ENCODE peak calls at places on chromosomes 13 and 19, in eight cellular contexts. B, N, Z, W, M, Y, P and Q are unnamed samples.

GRCh38 chr19:18373892-18374629 is 11.9 kb upstream of the GDF15 start:
- DNase-seq in B (peak), N (peak), Z (peak), W (peak), M (peak), Y (no peak), P (peak), Q (peak)

GRCh38 chr19:18112989-18113478 is 15.5 kb downstream of the MAST3 start:
- DNase-seq in B (peak), N (peak), Z (no peak), W (peak), M (peak), Y (no peak), P (peak), Q (no peak)

GRCh38 chr13:49975826-49976225 is 21.0 kb upstream of the TRIM13 start:
- DNase-seq in B (no peak), N (no peak), Z (no peak), W (no peak), M (no peak), Y (no peak), P (no peak), Q (no peak)

GRCh38 chr19:406121-406711 is 2.7 kb downstream of the C2CD4C start:
- DNase-seq in B (no peak), N (no peak), Z (no peak), W (no peak), M (no peak), Y (no peak), P (no peak), Q (no peak)

GRCh38 chr19:37999309-38000213 is 92.6 kb downstream of the SIPA1L3 start:
- DNase-seq in B (no peak), N (peak), Z (no peak), W (no peak), M (no peak), Y (peak), P (no peak), Q (no peak)

GRCh38 chr13:110422913-110423688 is 116.0 kb downstream of the COL4A2 start:
- DNase-seq in B (no peak), N (no peak), Z (no peak), W (no peak), M (no peak), Y (no peak), P (no peak), Q (no peak)

GRCh38 chr13:111460548-111461444 is 140.4 kb downstream of the TEX29 start:
- DNase-seq in B (peak), N (peak), Z (no peak), W (peak), M (no peak), Y (no peak), P (peak), Q (no peak)

GRCh38 chr19:37988758-37989635 is 82.0 kb downstream of the SIPA1L3 start:
- DNase-seq in B (no peak), N (no peak), Z (no peak), W (peak), M (no peak), Y (no peak), P (no peak), Q (no peak)

GRCh38 chr13:49336655-49337054 is 88.9 kb downstream of the CDADC1 start:
- DNase-seq in B (no peak), N (no peak), Z (no peak), W (no peak), M (no peak), Y (no peak), P (peak), Q (no peak)

GRCh38 chr13:79722885-79723445 is 242.0 kb downstream of the NDFIP2 start:
- DNase-seq in B (no peak), N (no peak), Z (no peak), W (no peak), M (no peak), Y (no peak), P (no peak), Q (no peak)

GRCh38 chr13:21825801-21826200 is 154.9 kb downstream of the FGF9 start:
- DNase-seq in B (no peak), N (no peak), Z (no peak), W (no peak), M (no peak), Y (no peak), P (no peak), Q (no peak)

GRCh38 chr13:32309812-32310706 is 5.1 kb downstream of the ZAR1L start:
- DNase-seq in B (peak), N (peak), Z (no peak), W (peak), M (peak), Y (peak), P (peak), Q (peak)

GRCh38 chr13:80337011-80337688 is 3.8 kb downstream of the SPRY2 start:
- DNase-seq in B (peak), N (no peak), Z (no peak), W (no peak), M (no peak), Y (no peak), P (no peak), Q (no peak)

GRCh38 chr19:29092712-29093552 is 120.0 kb downstream of the UQCRFS1 start:
- DNase-seq in B (no peak), N (no peak), Z (no peak), W (no peak), M (peak), Y (no peak), P (no peak), Q (no peak)

GRCh38 chr19:35088514-35088913 is 27.1 kb upstream of the FXYD3 start:
- DNase-seq in B (no peak), N (no peak), Z (no peak), W (no peak), M (no peak), Y (no peak), P (no peak), Q (no peak)

GRCh38 chr13:61414686-61415664 is 674 bp downstream of the PCDH20 start:
- DNase-seq in B (peak), N (no peak), Z (no peak), W (peak), M (no peak), Y (no peak), P (peak), Q (no peak)

GRCh38 chr13:41065098-41065497 is 3.8 kb downstream of the WBP4 start:
- DNase-seq in B (no peak), N (no peak), Z (no peak), W (no peak), M (no peak), Y (no peak), P (no peak), Q (no peak)

GRCh38 chr13:65468628-65469027 is 1761.5 kb downstream of the PCDH9 start:
- DNase-seq in B (no peak), N (no peak), Z (no peak), W (no peak), M (no peak), Y (no peak), P (no peak), Q (no peak)

GRCh38 chr19:19186742-19187141 is 5.2 kb downstream of the BORCS8 start:
- DNase-seq in B (no peak), N (no peak), Z (no peak), W (no peak), M (no peak), Y (no peak), P (no peak), Q (no peak)

GRCh38 chr19:246551-246950 is 44.7 kb downstream of the PLPP2 start:
- DNase-seq in B (peak), N (no peak), Z (no peak), W (peak), M (no peak), Y (no peak), P (no peak), Q (no peak)

DNA sequence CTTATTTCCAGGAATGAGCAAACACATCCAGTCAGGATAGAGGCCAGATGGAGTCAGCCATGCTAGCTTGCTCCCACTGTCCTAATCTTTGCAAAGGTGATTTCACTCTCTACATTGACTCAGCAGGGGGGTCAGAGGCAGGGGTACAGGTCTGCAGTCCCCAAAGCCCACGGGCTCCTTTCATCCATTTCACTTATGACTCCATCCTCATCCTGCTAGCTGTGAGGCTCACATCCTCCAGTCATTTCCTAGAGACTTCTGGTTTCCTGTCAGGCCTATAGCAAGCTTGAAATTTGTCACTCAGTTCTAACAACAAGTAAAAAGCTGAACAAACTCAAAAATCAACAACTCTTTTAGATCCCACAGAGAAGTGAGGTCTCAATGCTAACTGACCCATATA is 63.4 kb upstream of the CEACAM8 start:
- DNase-seq in B (no peak), N (no peak), Z (no peak), W (no peak), M (no peak), Y (no peak), P (no peak), Q (no peak)
- TF ChIP-seq REST in B (no peak), N (no peak), Z (no peak), W (no peak), M (no peak), Y (no peak), P (no peak), Q (no peak)

GRCh38 chr13:34817246-34817645 is 124.8 kb upstream of the NBEA start:
- DNase-seq in B (no peak), N (no peak), Z (no peak), W (no peak), M (no peak), Y (no peak), P (no peak), Q (no peak)

GRCh38 chr13:34826432-34826831 is 115.6 kb upstream of the NBEA start:
- DNase-seq in B (no peak), N (no peak), Z (no peak), W (no peak), M (no peak), Y (no peak), P (peak), Q (no peak)

GRCh38 chr13:34822681-34823080 is 119.4 kb upstream of the NBEA start:
- DNase-seq in B (no peak), N (no peak), Z (no peak), W (no peak), M (no peak), Y (no peak), P (no peak), Q (no peak)
- TF ChIP-seq POLR2AphosphoS5 in B (no peak), N (no peak), Z (no peak), W (no peak), M (no peak), Y (no peak), P (no peak), Q (no peak)

GRCh38 chr13:99436013-99436412 is 65.3 kb upstream of the TM9SF2 start:
- DNase-seq in B (no peak), N (no peak), Z (no peak), W (no peak), M (no peak), Y (no peak), P (peak), Q (no peak)
- TF ChIP-seq CTCF in B (no peak), N (no peak), Z (no peak), W (no peak), M (no peak), Y (no peak), P (no peak), Q (no peak)

GRCh38 chr13:74243637-74244526 is 109.7 kb upstream of the KLF12 start:
- DNase-seq in B (no peak), N (no peak), Z (no peak), W (no peak), M (no peak), Y (no peak), P (no peak), Q (no peak)

GRCh38 chr13:74248477-74248876 is 114.3 kb upstream of the KLF12 start:
- DNase-seq in B (no peak), N (no peak), Z (no peak), W (no peak), M (no peak), Y (no peak), P (no peak), Q (no peak)

GRCh38 chr13:74250738-74251190 is 116.6 kb upstream of the KLF12 start:
- DNase-seq in B (peak), N (no peak), Z (no peak), W (no peak), M (no peak), Y (no peak), P (no peak), Q (no peak)

GRCh38 chr13:74251778-74252519 is 117.7 kb upstream of the KLF12 start:
- DNase-seq in B (no peak), N (no peak), Z (no peak), W (no peak), M (no peak), Y (no peak), P (no peak), Q (no peak)

DNA sequence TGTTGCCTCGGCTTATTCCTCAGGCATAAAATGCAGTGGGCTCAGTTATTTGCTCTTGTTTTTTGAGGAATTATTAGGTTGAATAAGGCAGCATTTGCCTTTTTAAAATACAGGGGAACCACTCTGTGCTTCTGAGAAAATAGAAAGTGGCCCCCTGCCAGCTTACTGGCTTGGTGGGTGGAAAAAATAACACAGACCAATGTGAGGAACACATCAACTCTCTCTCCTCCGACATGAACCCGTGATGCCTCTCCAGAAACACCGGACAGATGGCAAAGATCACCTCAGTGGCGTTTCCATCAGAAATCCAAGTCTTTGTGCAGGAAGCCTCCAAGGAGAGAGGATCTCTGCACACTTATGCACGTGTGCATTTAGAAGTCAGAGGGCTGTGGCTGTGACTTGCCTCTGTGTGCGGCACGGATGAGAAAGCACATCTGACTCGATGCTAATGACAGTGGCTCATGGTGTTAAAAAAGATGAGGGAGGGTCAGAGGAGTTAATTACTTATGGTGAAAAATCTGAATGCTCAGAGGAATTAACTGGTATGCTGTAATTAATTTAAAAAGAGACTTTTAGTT is 112.3 kb upstream of the KLF12 start:
- DNase-seq in B (no peak), N (no peak), Z (no peak), W (no peak), M (no peak), Y (no peak), P (no peak), Q (no peak)
- TF ChIP-seq REST in B (no peak), N (no peak), Z (no peak), W (no peak), M (no peak), Y (no peak), P (no peak), Q (no peak)

DNA sequence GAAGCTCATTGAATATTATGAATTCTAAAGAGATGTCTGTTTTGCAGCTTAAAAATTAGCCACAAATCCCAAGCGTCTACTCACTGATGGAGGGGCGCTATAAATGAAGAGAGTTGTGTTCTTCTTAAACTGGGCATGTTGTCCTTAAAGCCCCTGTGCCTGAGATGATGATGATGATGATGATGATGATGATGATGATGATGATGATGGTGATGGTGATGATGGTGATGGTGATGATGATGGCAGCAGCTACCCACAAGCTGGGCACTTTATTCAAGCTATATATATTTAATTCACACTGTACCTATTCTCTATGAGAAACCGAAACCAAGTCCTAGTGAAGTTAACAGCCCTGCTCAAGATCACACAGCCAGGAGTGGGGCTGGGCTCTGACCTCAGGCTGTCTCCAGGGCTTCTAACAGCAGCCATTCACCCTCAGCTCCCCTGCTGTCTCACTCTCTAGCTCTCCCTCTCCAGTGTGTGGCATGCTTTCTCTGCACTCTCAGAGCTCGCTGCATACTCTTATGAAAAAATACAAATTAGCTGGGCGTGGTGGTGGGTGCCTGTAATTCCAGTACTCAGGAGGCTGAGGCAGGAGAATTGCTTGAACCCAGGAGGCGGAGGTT is 169.0 kb downstream of the SHISA2 start:
- DNase-seq in B (peak), N (no peak), Z (no peak), W (no peak), M (no peak), Y (no peak), P (no peak), Q (no peak)
- TF ChIP-seq POLR2AphosphoS5 in B (no peak), N (no peak), Z (no peak), W (no peak), M (no peak), Y (no peak), P (no peak), Q (no peak)

GRCh38 chr13:27449936-27450828 is at the start of gene MTIF3:
- DNase-seq in B (peak), N (peak), Z (peak), W (peak), M (peak), Y (peak), P (peak), Q (peak)
- TF ChIP-seq CTCF in B (no peak), N (no peak), Z (no peak), W (no peak), M (no peak), Y (no peak), P (peak), Q (no peak)

DNA sequence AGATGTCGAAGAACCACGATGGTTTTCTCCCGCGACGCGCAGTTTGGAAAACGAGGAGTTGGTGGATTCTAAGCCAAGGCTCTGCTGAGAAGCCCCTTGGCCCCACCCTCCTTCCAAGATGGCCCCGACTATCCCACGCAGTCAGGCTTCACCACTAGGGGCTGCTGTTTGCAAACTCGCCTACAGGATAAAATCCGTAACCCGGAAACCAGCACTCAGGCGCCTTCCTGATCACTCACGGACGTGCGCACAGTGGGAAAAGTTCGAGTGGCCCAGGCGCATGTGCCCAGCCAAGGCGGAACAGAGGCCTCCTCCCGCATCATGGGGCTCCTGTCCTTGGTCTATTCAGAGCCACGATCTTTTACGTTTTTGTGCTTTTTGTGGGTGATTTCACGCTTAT is 19.2 kb upstream of the UQCR11 start:
- DNase-seq in B (peak), N (peak), Z (no peak), W (peak), M (peak), Y (no peak), P (peak), Q (peak)
- TF ChIP-seq REST in B (no peak), N (no peak), Z (no peak), W (no peak), M (no peak), Y (no peak), P (no peak), Q (no peak)

DNA sequence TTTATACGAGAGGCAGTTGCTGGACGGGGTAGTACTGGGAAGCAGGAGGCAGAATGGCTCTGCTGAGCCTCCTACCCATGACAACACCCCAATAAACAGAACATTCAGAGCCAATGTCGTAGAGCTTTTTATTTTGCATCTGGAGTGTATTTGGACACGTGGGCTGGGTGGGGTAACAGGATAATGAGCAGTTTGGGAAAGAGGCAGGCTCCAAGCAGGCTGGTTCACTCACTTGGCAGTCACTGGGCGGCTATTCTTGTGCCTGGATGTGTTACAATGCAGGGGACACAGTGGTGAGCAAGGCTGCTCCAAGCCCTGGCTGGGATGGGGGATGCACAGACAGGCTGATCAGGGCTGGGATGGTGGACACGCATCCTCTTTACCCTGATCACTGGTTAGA is 9.5 kb downstream of the ACTMAP start:
- DNase-seq in B (no peak), N (no peak), Z (no peak), W (no peak), M (no peak), Y (no peak), P (no peak), Q (no peak)
- TF ChIP-seq POLR2AphosphoS5 in B (no peak), N (no peak), Z (no peak), W (peak), M (no peak), Y (no peak), P (no peak), Q (no peak)

DNA sequence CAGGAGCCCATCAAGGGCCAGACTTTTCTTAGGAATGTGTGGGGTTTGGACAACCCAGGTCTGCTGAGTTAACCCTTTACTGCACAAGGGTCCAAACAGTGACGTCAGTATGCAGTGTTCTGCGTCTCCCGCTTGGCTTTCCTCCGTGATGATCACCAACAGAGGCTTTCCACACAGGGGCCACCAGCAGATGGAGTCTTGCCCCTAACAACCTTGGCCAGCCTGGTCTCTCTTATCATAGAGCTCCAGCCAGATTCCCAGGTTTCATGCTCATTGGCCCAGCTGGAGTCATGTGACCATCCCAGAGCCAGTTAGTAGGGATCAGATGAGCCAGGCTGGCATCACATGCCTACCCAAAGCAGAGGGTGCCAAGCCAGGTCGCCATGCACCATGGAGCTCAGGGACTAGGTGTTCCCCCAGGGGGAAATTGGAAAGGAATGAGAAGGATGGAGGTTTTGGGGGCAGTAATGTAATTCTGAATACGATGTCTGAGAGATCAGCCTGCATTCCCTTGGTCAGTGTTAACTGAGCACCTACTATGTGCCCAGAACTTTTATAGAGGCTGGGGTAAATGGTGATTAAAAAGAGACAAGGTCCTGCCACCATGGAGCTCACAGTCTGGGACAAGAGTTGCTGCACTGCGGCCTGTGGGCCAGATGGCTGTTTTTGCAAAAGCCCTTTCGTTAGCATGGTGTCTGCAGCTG is 61.2 kb downstream of the MYH14 start:
- DNase-seq in B (no peak), N (no peak), Z (no peak), W (peak), M (peak), Y (no peak), P (peak), Q (no peak)
- TF ChIP-seq CTCF in B (peak), N (no peak), Z (no peak), W (no peak), M (peak), Y (no peak), P (peak), Q (no peak)

GRCh38 chr19:6238256-6238642 is 41.5 kb downstream of the MLLT1 start:
- DNase-seq in B (peak), N (no peak), Z (no peak), W (no peak), M (peak), Y (no peak), P (no peak), Q (no peak)
- TF ChIP-seq REST in B (no peak), N (no peak), Z (no peak), W (no peak), M (no peak), Y (no peak), P (no peak), Q (no peak)